ENCODE peak calls at places on chromosomes 6 and 20, in nine cellular contexts. One of them, this sample, is unnamed.

GRCh38 chr6:53565886-53566285 is 21.0 kb upstream of the GCLC start:
- DNase-seq in GM13977: no peak
- DNase-seq in brain microvascular endothelial cell: no peak
- DNase-seq in upper lobe of right lung: no peak
- DNase-seq in RWPE1: no peak
- DNase-seq in activated T-cell treated with anti-CD3 and anti-CD28 coated beads for 1 hour: no peak
- DNase-seq in AG04449: no peak
- DNase-seq in effector memory CD4-positive, alpha-beta T cell: no peak
- DNase-seq in midbrain: no peak
- DNase-seq in this sample: no peak

GRCh38 chr6:154457881-154458284 is 52.6 kb downstream of the CNKSR3 start:
- DNase-seq in GM13977: no peak
- DNase-seq in brain microvascular endothelial cell: no peak
- DNase-seq in upper lobe of right lung: no peak
- DNase-seq in RWPE1: peak; percentile 20
- DNase-seq in activated T-cell treated with anti-CD3 and anti-CD28 coated beads for 1 hour: no peak
- DNase-seq in AG04449: no peak
- DNase-seq in effector memory CD4-positive, alpha-beta T cell: no peak
- DNase-seq in midbrain: no peak
- DNase-seq in this sample: no peak

GRCh38 chr6:122122202-122122601 is 277.2 kb upstream of the HSF2 start:
- DNase-seq in GM13977: no peak
- DNase-seq in brain microvascular endothelial cell: no peak
- DNase-seq in upper lobe of right lung: no peak
- DNase-seq in RWPE1: no peak
- DNase-seq in activated T-cell treated with anti-CD3 and anti-CD28 coated beads for 1 hour: no peak
- DNase-seq in AG04449: no peak
- DNase-seq in effector memory CD4-positive, alpha-beta T cell: no peak
- DNase-seq in midbrain: no peak
- DNase-seq in this sample: no peak

GRCh38 chr6:15491255-15491985 is 171.4 kb downstream of the DTNBP1 start:
- DNase-seq in GM13977: peak; percentile 82
- DNase-seq in brain microvascular endothelial cell: peak; percentile 60
- DNase-seq in upper lobe of right lung: no peak
- DNase-seq in RWPE1: peak; percentile 56
- DNase-seq in activated T-cell treated with anti-CD3 and anti-CD28 coated beads for 1 hour: peak; percentile 64
- DNase-seq in AG04449: peak; percentile 50
- DNase-seq in effector memory CD4-positive, alpha-beta T cell: peak; percentile 33
- DNase-seq in midbrain: peak; percentile 92
- DNase-seq in this sample: peak; percentile 67

GRCh38 chr6:56890683-56891429 is 64.1 kb upstream of the BEND6 start:
- DNase-seq in GM13977: peak; percentile 74
- DNase-seq in brain microvascular endothelial cell: peak; percentile 85
- DNase-seq in upper lobe of right lung: no peak
- DNase-seq in RWPE1: no peak
- DNase-seq in activated T-cell treated with anti-CD3 and anti-CD28 coated beads for 1 hour: no peak
- DNase-seq in AG04449: peak; percentile 84
- DNase-seq in effector memory CD4-positive, alpha-beta T cell: no peak
- DNase-seq in midbrain: peak; percentile 5
- DNase-seq in this sample: no peak

GRCh38 chr6:144936764-144937163 is 651.6 kb downstream of the UTRN start:
- DNase-seq in GM13977: no peak
- DNase-seq in brain microvascular endothelial cell: no peak
- DNase-seq in upper lobe of right lung: no peak
- DNase-seq in RWPE1: no peak
- DNase-seq in activated T-cell treated with anti-CD3 and anti-CD28 coated beads for 1 hour: no peak
- DNase-seq in AG04449: no peak
- DNase-seq in effector memory CD4-positive, alpha-beta T cell: no peak
- DNase-seq in midbrain: no peak
- DNase-seq in this sample: no peak

GRCh38 chr20:20827992-20828597 is 115.7 kb upstream of the RALGAPA2 start:
- DNase-seq in GM13977: no peak
- DNase-seq in brain microvascular endothelial cell: no peak
- DNase-seq in upper lobe of right lung: no peak
- DNase-seq in RWPE1: no peak
- DNase-seq in activated T-cell treated with anti-CD3 and anti-CD28 coated beads for 1 hour: no peak
- DNase-seq in AG04449: no peak
- DNase-seq in effector memory CD4-positive, alpha-beta T cell: no peak
- DNase-seq in midbrain: no peak
- DNase-seq in this sample: no peak

GRCh38 chr20:34716921-34717229 is 12.7 kb downstream of the TP53INP2 start:
- DNase-seq in GM13977: no peak
- DNase-seq in brain microvascular endothelial cell: no peak
- DNase-seq in upper lobe of right lung: no peak
- DNase-seq in RWPE1: no peak
- DNase-seq in activated T-cell treated with anti-CD3 and anti-CD28 coated beads for 1 hour: no peak
- DNase-seq in AG04449: no peak
- DNase-seq in effector memory CD4-positive, alpha-beta T cell: no peak
- DNase-seq in midbrain: no peak
- DNase-seq in this sample: no peak

GRCh38 chr20:47318596-47319516 is 37.6 kb downstream of the ZMYND8 start:
- DNase-seq in GM13977: no peak
- DNase-seq in brain microvascular endothelial cell: peak; percentile 55
- DNase-seq in upper lobe of right lung: peak; percentile 93
- DNase-seq in RWPE1: peak; percentile 86
- DNase-seq in activated T-cell treated with anti-CD3 and anti-CD28 coated beads for 1 hour: no peak
- DNase-seq in AG04449: no peak
- DNase-seq in effector memory CD4-positive, alpha-beta T cell: no peak
- DNase-seq in midbrain: peak; percentile 78
- DNase-seq in this sample: no peak

GRCh38 chr6:169536446-169537170 is 165.2 kb downstream of the WDR27 start:
- DNase-seq in GM13977: no peak
- DNase-seq in brain microvascular endothelial cell: peak; percentile 55
- DNase-seq in upper lobe of right lung: no peak
- DNase-seq in RWPE1: no peak
- DNase-seq in activated T-cell treated with anti-CD3 and anti-CD28 coated beads for 1 hour: no peak
- DNase-seq in AG04449: peak; percentile 66
- DNase-seq in effector memory CD4-positive, alpha-beta T cell: no peak
- DNase-seq in midbrain: no peak
- DNase-seq in this sample: no peak

GRCh38 chr6:1736346-1737105 is 126.8 kb downstream of the FOXC1 start:
- DNase-seq in GM13977: no peak
- DNase-seq in brain microvascular endothelial cell: no peak
- DNase-seq in upper lobe of right lung: no peak
- DNase-seq in RWPE1: no peak
- DNase-seq in activated T-cell treated with anti-CD3 and anti-CD28 coated beads for 1 hour: no peak
- DNase-seq in AG04449: no peak
- DNase-seq in effector memory CD4-positive, alpha-beta T cell: no peak
- DNase-seq in midbrain: no peak
- DNase-seq in this sample: no peak

GRCh38 chr20:53841741-53842140 is 228.7 kb downstream of the BCAS1 start:
- DNase-seq in GM13977: no peak
- DNase-seq in brain microvascular endothelial cell: no peak
- DNase-seq in upper lobe of right lung: no peak
- DNase-seq in RWPE1: no peak
- DNase-seq in activated T-cell treated with anti-CD3 and anti-CD28 coated beads for 1 hour: no peak
- DNase-seq in AG04449: no peak
- DNase-seq in effector memory CD4-positive, alpha-beta T cell: no peak
- DNase-seq in midbrain: no peak
- DNase-seq in this sample: no peak

GRCh38 chr6:7112741-7113313 is 5.1 kb downstream of the RREB1 start:
- DNase-seq in GM13977: peak; percentile 38
- DNase-seq in brain microvascular endothelial cell: no peak
- DNase-seq in upper lobe of right lung: peak; percentile 69
- DNase-seq in RWPE1: peak; percentile 39
- DNase-seq in activated T-cell treated with anti-CD3 and anti-CD28 coated beads for 1 hour: peak; percentile 19
- DNase-seq in AG04449: no peak
- DNase-seq in effector memory CD4-positive, alpha-beta T cell: no peak
- DNase-seq in midbrain: no peak
- DNase-seq in this sample: peak; percentile 55

GRCh38 chr6:9516207-9516606 is 898.7 kb downstream of the TFAP2A start:
- DNase-seq in GM13977: no peak
- DNase-seq in brain microvascular endothelial cell: peak; percentile 79
- DNase-seq in upper lobe of right lung: no peak
- DNase-seq in RWPE1: peak; percentile 76
- DNase-seq in activated T-cell treated with anti-CD3 and anti-CD28 coated beads for 1 hour: no peak
- DNase-seq in AG04449: no peak
- DNase-seq in effector memory CD4-positive, alpha-beta T cell: no peak
- DNase-seq in midbrain: no peak
- DNase-seq in this sample: no peak

GRCh38 chr6:105851181-105851580 is 235.0 kb upstream of the PRDM1 start:
- DNase-seq in GM13977: no peak
- DNase-seq in brain microvascular endothelial cell: no peak
- DNase-seq in upper lobe of right lung: no peak
- DNase-seq in RWPE1: no peak
- DNase-seq in activated T-cell treated with anti-CD3 and anti-CD28 coated beads for 1 hour: no peak
- DNase-seq in AG04449: no peak
- DNase-seq in effector memory CD4-positive, alpha-beta T cell: no peak
- DNase-seq in midbrain: no peak
- DNase-seq in this sample: no peak

GRCh38 chr20:51749674-51750036 is 18.5 kb downstream of the ATP9A start:
- DNase-seq in GM13977: no peak
- DNase-seq in brain microvascular endothelial cell: peak; percentile 42
- DNase-seq in upper lobe of right lung: no peak
- DNase-seq in RWPE1: peak; percentile 47
- DNase-seq in activated T-cell treated with anti-CD3 and anti-CD28 coated beads for 1 hour: no peak
- DNase-seq in AG04449: no peak
- DNase-seq in effector memory CD4-positive, alpha-beta T cell: no peak
- DNase-seq in midbrain: no peak
- DNase-seq in this sample: no peak

GRCh38 chr6:56720882-56721281 is 78.2 kb upstream of the DST start:
- DNase-seq in GM13977: no peak
- DNase-seq in brain microvascular endothelial cell: no peak
- DNase-seq in upper lobe of right lung: no peak
- DNase-seq in RWPE1: no peak
- DNase-seq in activated T-cell treated with anti-CD3 and anti-CD28 coated beads for 1 hour: no peak
- DNase-seq in AG04449: no peak
- DNase-seq in effector memory CD4-positive, alpha-beta T cell: no peak
- DNase-seq in midbrain: no peak
- DNase-seq in this sample: no peak

GRCh38 chr6:167150815-167151557 is 6.8 kb downstream of the GPR31 start:
- DNase-seq in GM13977: peak; percentile 72
- DNase-seq in brain microvascular endothelial cell: no peak
- DNase-seq in upper lobe of right lung: no peak
- DNase-seq in RWPE1: no peak
- DNase-seq in activated T-cell treated with anti-CD3 and anti-CD28 coated beads for 1 hour: no peak
- DNase-seq in AG04449: no peak
- DNase-seq in effector memory CD4-positive, alpha-beta T cell: no peak
- DNase-seq in midbrain: no peak
- DNase-seq in this sample: no peak

GRCh38 chr20:45949542-45950329 is 15.3 kb downstream of the PCIF1 start:
- DNase-seq in GM13977: no peak
- DNase-seq in brain microvascular endothelial cell: no peak
- DNase-seq in upper lobe of right lung: no peak
- DNase-seq in RWPE1: no peak
- DNase-seq in activated T-cell treated with anti-CD3 and anti-CD28 coated beads for 1 hour: no peak
- DNase-seq in AG04449: no peak
- DNase-seq in effector memory CD4-positive, alpha-beta T cell: no peak
- DNase-seq in midbrain: no peak
- DNase-seq in this sample: no peak

GRCh38 chr6:139494376-139495025 is 120.1 kb upstream of the CITED2 start:
- DNase-seq in GM13977: no peak
- DNase-seq in brain microvascular endothelial cell: no peak
- DNase-seq in upper lobe of right lung: no peak
- DNase-seq in RWPE1: no peak
- DNase-seq in activated T-cell treated with anti-CD3 and anti-CD28 coated beads for 1 hour: no peak
- DNase-seq in AG04449: no peak
- DNase-seq in effector memory CD4-positive, alpha-beta T cell: no peak
- DNase-seq in midbrain: no peak
- DNase-seq in this sample: no peak

GRCh38 chr6:160000280-160000704 is 31.4 kb downstream of the IGF2R start:
- DNase-seq in GM13977: no peak
- DNase-seq in brain microvascular endothelial cell: no peak
- DNase-seq in upper lobe of right lung: no peak
- DNase-seq in RWPE1: peak; percentile 21
- DNase-seq in activated T-cell treated with anti-CD3 and anti-CD28 coated beads for 1 hour: no peak
- DNase-seq in AG04449: no peak
- DNase-seq in effector memory CD4-positive, alpha-beta T cell: no peak
- DNase-seq in midbrain: no peak
- DNase-seq in this sample: no peak

GRCh38 chr20:38674178-38675133 is 49.8 kb upstream of the SLC32A1 start:
- DNase-seq in GM13977: peak; percentile 90
- DNase-seq in brain microvascular endothelial cell: peak; percentile 40
- DNase-seq in upper lobe of right lung: peak; percentile 69
- DNase-seq in RWPE1: peak; percentile 91
- DNase-seq in activated T-cell treated with anti-CD3 and anti-CD28 coated beads for 1 hour: peak; percentile 47
- DNase-seq in AG04449: no peak
- DNase-seq in effector memory CD4-positive, alpha-beta T cell: peak; percentile 43
- DNase-seq in midbrain: peak; percentile 74
- DNase-seq in this sample: peak; percentile 38